ENCODE peak calls at places on chromosomes 6 and 20, in five cellular contexts. Q, O, S, M and X are unnamed samples.

GRCh38 chr6:159691133-159691962 is 1.7 kb downstream of the SOD2 start:
- DNase-seq in Q (no peak), O (no peak), S (no peak), M (no peak), X (no peak)

GRCh38 chr6:111850288-111850937 is 22.8 kb downstream of the FYN start:
- DNase-seq in Q (no peak), O (no peak), S (no peak), M (peak; percentile 9), X (no peak)

GRCh38 chr6:154995241-154996162 is at the start of gene TIAM2:
- DNase-seq in Q (no peak), O (no peak), S (no peak), M (peak; percentile 84), X (no peak)

GRCh38 chr6:45929421-45930361 is 86.0 kb downstream of the CLIC5 start:
- DNase-seq in Q (no peak), O (no peak), S (no peak), M (peak; percentile 32), X (no peak)

GRCh38 chr6:329888-330691 is 37.8 kb downstream of the DUSP22 start:
- DNase-seq in Q (peak; percentile 78), O (no peak), S (no peak), M (no peak), X (no peak)

GRCh38 chr20:62898970-62899632 is 27.2 kb downstream of the DIDO1 start:
- DNase-seq in Q (no peak), O (no peak), S (no peak), M (no peak), X (no peak)

GRCh38 chr20:51871943-51872342 is 69.6 kb upstream of the SALL4 start:
- DNase-seq in Q (no peak), O (no peak), S (no peak), M (no peak), X (no peak)

GRCh38 chr6:39197521-39198500 is 31.5 kb downstream of the KCNK5 start:
- DNase-seq in Q (no peak), O (no peak), S (no peak), M (no peak), X (no peak)

GRCh38 chr20:40251284-40251932 is 437.6 kb downstream of the MAFB start:
- DNase-seq in Q (no peak), O (no peak), S (no peak), M (peak; percentile 34), X (no peak)

GRCh38 chr6:4341078-4341797 is 205.9 kb upstream of the ECI2 start:
- DNase-seq in Q (no peak), O (no peak), S (no peak), M (no peak), X (no peak)

GRCh38 chr6:4338884-4339283 is 203.5 kb upstream of the ECI2 start:
- DNase-seq in Q (no peak), O (no peak), S (no peak), M (no peak), X (no peak)

GRCh38 chr6:4340544-4340943 is 205.2 kb upstream of the ECI2 start:
- DNase-seq in Q (no peak), O (no peak), S (no peak), M (no peak), X (no peak)

GRCh38 chr6:4336084-4336483 is 200.7 kb upstream of the ECI2 start:
- DNase-seq in Q (no peak), O (no peak), S (no peak), M (no peak), X (no peak)

GRCh38 chr6:4336778-4337442 is 201.5 kb upstream of the ECI2 start:
- DNase-seq in Q (peak; percentile 77), O (no peak), S (peak; percentile 55), M (no peak), X (no peak)
- H3K27ac ChIP-seq in Q (peak overlapping the region; percentile 22), O (no peak overlapping the region), S (no peak overlapping the region), M (no peak overlapping the region), X (no peak overlapping the region)

GRCh38 chr20:36052117-36052513 is 83.7 kb downstream of the CNBD2 start:
- DNase-seq in Q (no peak), O (no peak), S (no peak), M (no peak), X (no peak)

GRCh38 chr20:36050436-36051317 is 82.3 kb downstream of the CNBD2 start:
- DNase-seq in Q (peak; percentile 96), O (peak; percentile 45), S (peak; percentile 90), M (peak; percentile 95), X (peak; percentile 95)

GRCh38 chr20:36055145-36055544 is 86.8 kb downstream of the CNBD2 start:
- DNase-seq in Q (no peak), O (no peak), S (no peak), M (no peak), X (no peak)

GRCh38 chr20:36051318-36052116 is 83.1 kb downstream of the CNBD2 start:
- DNase-seq in Q (no peak), O (no peak), S (no peak), M (no peak), X (no peak)
- TF ChIP-seq POLR2A in Q (no peak), O (no peak), S (no peak), M (no peak), X (no peak)

GRCh38 chr20:49480236-49480635 is 2.2 kb downstream of the KCNB1 start:
- DNase-seq in Q (no peak), O (no peak), S (no peak), M (no peak), X (no peak)
- H3K27ac ChIP-seq in Q (peak overlapping the region; percentile 67), O (peak overlapping the region; percentile 79), S (no peak overlapping the region), M (no peak overlapping the region), X (no peak overlapping the region)

GRCh38 chr6:153001767-153002612 is 519 bp downstream of the MTRF1L start:
- DNase-seq in Q (no peak), O (no peak), S (no peak), M (no peak), X (no peak)

GRCh38 chr6:153003294-153003645 is 761 bp upstream of the MTRF1L start:
- DNase-seq in Q (no peak), O (no peak), S (no peak), M (no peak), X (no peak)

GRCh38 chr6:153000243-153000642 is 2.3 kb downstream of the MTRF1L start:
- DNase-seq in Q (no peak), O (no peak), S (no peak), M (no peak), X (no peak)

GRCh38 chr6:153002613-153003293 is at the start of gene MTRF1L:
- DNase-seq in Q (peak; percentile 97), O (peak; percentile 71), S (peak; percentile 93), M (peak; percentile 92), X (peak; percentile 90)
- TF ChIP-seq POLR2A in Q (peak; percentile 75), O (no peak), S (peak; percentile 66), M (peak; percentile 83), X (peak; percentile 85)

DNA sequence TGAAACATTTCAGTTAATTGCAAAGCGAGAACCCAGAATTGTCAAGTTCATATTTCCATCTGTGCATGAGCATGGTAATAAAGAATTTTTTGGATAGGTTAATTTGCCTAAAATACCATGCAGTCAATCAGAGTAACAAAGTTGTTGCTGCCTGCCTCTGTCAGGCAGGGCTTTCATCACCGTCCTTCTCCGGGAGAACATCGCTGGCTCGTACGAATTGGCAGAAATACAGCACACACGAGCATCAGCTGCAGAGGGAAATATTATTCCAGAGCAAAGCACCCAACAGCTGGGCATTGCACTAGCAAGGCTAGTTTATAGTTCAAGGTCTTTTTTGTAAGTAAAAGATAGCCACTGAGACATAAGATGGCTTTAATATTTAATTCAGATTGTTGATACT is 369.3 kb downstream of the CDH4 start:
- DNase-seq in Q (no peak), O (no peak), S (no peak), M (no peak), X (no peak)
- H3K27ac ChIP-seq in Q (no peak overlapping the region), O (no peak overlapping the region), S (no peak overlapping the region), M (no peak overlapping the region), X (no peak overlapping the region)

GRCh38 chr6:144095134-144096002 is at the start of gene SF3B5:
- DNase-seq in Q (peak; percentile 99), O (peak; percentile 97), S (peak; percentile 97), M (peak; percentile 93), X (peak; percentile 100)
- TF ChIP-seq POLR2A in Q (peak; percentile 59), O (no peak), S (peak; percentile 76), M (peak; percentile 89), X (peak; percentile 81)

GRCh38 chr6:90409700-90410099 is 113.1 kb upstream of the BACH2 start:
- DNase-seq in Q (no peak), O (no peak), S (no peak), M (no peak), X (no peak)
- H3K27ac ChIP-seq in Q (no peak overlapping the region), O (no peak overlapping the region), S (no peak overlapping the region), M (no peak overlapping the region), X (no peak overlapping the region)

GRCh38 chr6:18022398-18023231 is 35.2 kb upstream of the KIF13A start:
- DNase-seq in Q (no peak), O (no peak), S (no peak), M (no peak), X (no peak)
- TF ChIP-seq POLR2A in Q (no peak), O (no peak), S (no peak), M (no peak), X (no peak)